ENCODE peak calls at places on chromosome 21, in seven cellular contexts. G, T, L, F, H, Y and Q are unnamed samples.

GRCh38 chr21:31216206-31216605 is 127.9 kb downstream of the TIAM1 start:
- DNase-seq in Y (no peak), L (no peak), T (no peak), F (no peak), H (no peak), G (no peak), Q (no peak)

GRCh38 chr21:42174173-42174572 is 44.8 kb upstream of the ABCG1 start:
- DNase-seq in F (no peak), H (no peak), G (no peak), Y (peak), T (no peak), L (no peak), Q (no peak)

GRCh38 chr21:31136891-31137290 is 98.6 kb upstream of the KRTAP19-8 start:
- DNase-seq in Y (no peak), T (no peak), L (no peak), F (no peak), G (no peak), H (no peak), Q (no peak)

GRCh38 chr21:28174006-28174405 is 818.7 kb downstream of the LTN1 start:
- DNase-seq in T (no peak), F (no peak), Y (no peak), H (no peak), G (no peak), L (no peak), Q (no peak)

GRCh38 chr21:42153046-42153685 is 65.8 kb upstream of the ABCG1 start:
- DNase-seq in Y (no peak), T (no peak), L (no peak), H (no peak), F (no peak), G (peak), Q (no peak)

GRCh38 chr21:29827236-29827635 is 112.6 kb downstream of the GRIK1 start:
- DNase-seq in F (no peak), T (no peak), L (no peak), Y (no peak), G (no peak), H (no peak), Q (no peak)

GRCh38 chr21:15079276-15079675 is 14.5 kb upstream of the NRIP1 start:
- DNase-seq in G (no peak), Y (no peak), H (no peak), L (no peak), T (no peak), F (no peak), Q (no peak)

GRCh38 chr21:41479686-41480085 is 28.3 kb downstream of the TMPRSS2 start:
- DNase-seq in F (no peak), L (no peak), H (no peak), Y (no peak), G (no peak), T (no peak), Q (no peak)

GRCh38 chr21:41242238-41242829 is 74.3 kb upstream of the FAM3B start:
- DNase-seq in F (no peak), Y (no peak), T (no peak), L (no peak), H (no peak), G (no peak), Q (no peak)

GRCh38 chr21:44626673-44627143 is at the start of gene KRTAP10-9:
- DNase-seq in T (no peak), H (no peak), L (no peak), G (peak), Y (no peak), F (no peak), Q (no peak)

GRCh38 chr21:17688912-17689874 is 76.5 kb upstream of the BTG3 start:
- DNase-seq in H (no peak), F (no peak), T (no peak), Y (peak), G (no peak), L (no peak), Q (peak)

GRCh38 chr21:41878831-41879189 is 334 bp downstream of the PRDM15 start:
- DNase-seq in G (no peak), Y (peak), T (peak), F (peak), L (peak), H (peak), Q (peak)

GRCh38 chr21:8990326-8991087 is 1530.9 kb upstream of the TPTE start:
- DNase-seq in Y (no peak), G (no peak), H (no peak), T (no peak), F (no peak), L (no peak), Q (peak)

GRCh38 chr21:41571938-41572510 is 64.1 kb upstream of the TMPRSS2 start:
- DNase-seq in H (no peak), G (no peak), T (no peak), F (no peak), L (no peak), Y (no peak), Q (no peak)

GRCh38 chr21:42160950-42161225 is 58.1 kb upstream of the ABCG1 start:
- DNase-seq in G (no peak), H (no peak), Y (no peak), T (no peak), L (no peak), F (no peak), Q (no peak)

GRCh38 chr21:15766952-15767603 is 37.3 kb downstream of the USP25 start:
- DNase-seq in L (no peak), Y (no peak), H (no peak), T (no peak), F (no peak), G (no peak), Q (no peak)

DNA sequence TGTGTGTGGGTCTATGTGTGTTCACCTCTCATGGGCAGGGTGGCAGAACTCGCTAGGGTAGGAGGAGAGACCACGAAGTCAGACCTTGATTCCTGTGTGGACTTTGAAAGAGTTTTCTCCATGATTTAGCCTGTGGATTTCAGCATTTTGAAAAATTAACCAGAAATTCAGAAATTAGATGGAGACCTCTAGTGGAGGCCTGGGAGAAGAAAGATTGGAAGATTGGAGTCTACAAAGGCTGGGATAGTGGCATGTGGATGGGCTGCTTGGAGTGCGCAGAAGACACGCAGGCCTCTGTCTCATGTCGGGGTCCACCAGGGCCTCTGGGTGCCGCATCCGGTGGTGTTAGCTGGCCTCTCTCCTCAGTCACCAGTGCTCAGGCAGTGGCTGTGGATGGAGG is 18.9 kb upstream of the IGSF5 start:
- DNase-seq in G (no peak), T (no peak), H (no peak), L (no peak), F (no peak), Y (no peak), Q (no peak)
- TF ChIP-seq CTCF in G (no peak), T (peak), H (no peak), L (no peak), F (no peak), Y (no peak), Q (no peak)

GRCh38 chr21:20882462-20883415 is 115.5 kb upstream of the NCAM2 start:
- DNase-seq in T (peak), H (no peak), L (no peak), F (peak), Y (peak), G (no peak), Q (peak)
- TF ChIP-seq CTCF in T (peak), H (peak), L (peak), F (peak), Y (no peak), G (no peak), Q (peak)

GRCh38 chr21:37224861-37225260 is 42.3 kb downstream of the VPS26C start:
- DNase-seq in L (no peak), H (no peak), F (no peak), T (no peak), Y (no peak), G (no peak), Q (no peak)

GRCh38 chr21:37223804-37224345 is 43.3 kb downstream of the VPS26C start:
- DNase-seq in G (no peak), H (no peak), L (no peak), F (no peak), T (no peak), Y (no peak), Q (no peak)

GRCh38 chr21:37219766-37220432 is 47.2 kb downstream of the VPS26C start:
- DNase-seq in L (no peak), F (no peak), T (no peak), H (no peak), G (no peak), Y (no peak), Q (no peak)

GRCh38 chr21:37220433-37220980 is 46.6 kb downstream of the VPS26C start:
- DNase-seq in H (no peak), L (no peak), Y (no peak), F (no peak), G (peak), T (no peak), Q (no peak)

DNA sequence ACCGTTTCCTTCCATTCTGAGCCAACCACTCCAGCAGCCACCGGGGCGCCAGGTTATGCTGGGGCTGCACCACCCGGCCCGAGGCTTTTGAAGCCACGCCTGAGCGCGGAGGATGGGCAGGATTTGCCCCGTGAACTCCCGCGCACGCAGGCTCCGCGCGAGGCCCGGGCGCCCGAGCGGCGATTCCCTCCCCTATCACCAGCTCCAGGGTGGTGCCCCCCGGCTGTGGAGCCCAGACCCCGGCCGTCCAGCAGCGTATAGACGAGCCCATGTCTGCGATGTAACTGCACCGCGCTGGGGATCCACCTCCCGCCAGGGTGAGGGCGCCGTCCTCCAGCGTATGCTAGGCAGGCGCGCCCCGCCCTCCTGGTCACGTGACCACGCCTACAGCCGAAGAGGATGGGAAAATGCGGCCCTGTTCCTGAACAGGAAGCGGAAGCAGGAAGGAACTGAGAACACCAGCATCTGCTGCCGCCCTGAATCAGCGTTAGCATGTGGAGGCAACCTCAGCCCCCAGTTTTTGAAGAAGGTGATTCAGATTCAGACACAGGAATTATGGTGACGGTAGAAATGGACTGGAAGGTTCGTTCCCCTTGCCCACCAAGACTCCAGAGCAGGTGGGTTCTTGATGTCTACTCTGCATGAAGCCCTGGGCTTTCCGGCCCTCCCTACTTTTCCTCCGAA is 46.0 kb downstream of the VPS26C start:
- DNase-seq in F (peak), G (peak), L (peak), Y (peak), T (peak), H (peak), Q (peak)
- TF ChIP-seq CTCF in F (no peak), G (no peak), L (peak), Y (no peak), T (no peak), H (peak), Q (no peak)

DNA sequence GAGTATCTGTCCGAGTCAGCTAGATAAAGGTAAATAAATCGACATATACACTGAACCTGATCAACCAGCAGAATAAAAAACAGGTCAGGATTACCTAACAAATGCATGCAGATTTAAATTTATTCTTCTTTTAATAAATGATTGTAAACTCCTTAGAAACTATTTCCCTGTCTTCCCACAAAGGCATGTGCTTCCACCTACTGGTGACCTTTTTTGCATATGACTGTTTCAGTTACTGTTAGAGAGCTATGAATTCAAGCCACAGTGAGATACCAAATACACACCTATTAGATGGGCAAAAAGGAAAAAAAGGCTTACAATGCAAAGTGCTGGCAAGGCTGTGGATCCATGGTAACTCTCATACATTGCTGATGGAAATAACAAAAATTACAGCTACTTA is 957.4 kb upstream of the NCAM2 start:
- DNase-seq in F (no peak), H (no peak), G (no peak), L (no peak), Y (no peak), T (no peak), Q (no peak)
- TF ChIP-seq CTCF in F (peak), H (peak), G (no peak), L (no peak), Y (no peak), T (peak), Q (no peak)

DNA sequence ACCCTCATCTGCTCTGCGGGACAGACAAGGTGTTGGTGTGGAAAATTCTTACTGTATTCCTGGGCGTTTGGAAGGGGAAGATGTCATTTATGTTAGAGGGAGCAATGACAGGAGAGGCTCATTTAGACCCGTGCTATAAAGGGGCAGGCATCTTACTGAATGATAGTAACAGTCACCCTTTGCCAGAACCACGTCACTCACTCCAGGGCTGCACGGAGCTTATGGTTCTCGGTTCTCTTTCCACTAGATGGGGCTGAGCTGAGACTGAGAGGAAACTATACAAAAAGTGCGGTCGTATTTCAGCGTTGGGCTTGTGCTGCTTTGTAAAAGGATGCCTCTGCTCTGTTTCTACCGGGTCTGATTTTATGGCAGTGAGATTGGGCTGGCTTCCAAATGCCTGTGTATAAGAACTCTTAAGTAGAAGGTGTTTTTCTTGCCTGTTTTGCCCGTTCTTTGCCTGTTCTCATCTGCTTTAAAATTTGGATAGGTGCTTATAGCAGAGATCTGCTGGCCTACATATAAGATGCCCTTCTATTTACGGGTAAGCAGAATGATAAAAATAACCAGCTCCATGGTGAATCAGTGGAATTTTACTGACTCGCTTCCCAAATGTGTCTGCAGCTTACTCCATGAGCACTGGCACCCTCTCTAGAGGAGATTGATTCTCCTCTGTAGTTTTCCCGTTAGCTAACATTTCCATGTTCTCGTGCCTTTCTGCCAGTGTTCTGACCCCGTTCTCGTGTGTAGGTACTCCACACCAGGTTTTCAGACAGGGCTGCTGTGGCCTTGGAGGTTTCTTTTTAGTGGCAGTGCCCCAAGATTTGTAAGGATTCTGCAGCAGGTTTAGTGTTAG is 55.9 kb downstream of the MRPS6 start:
- DNase-seq in F (peak), Y (peak), G (no peak), H (no peak), L (peak), T (no peak), Q (no peak)
- TF ChIP-seq CTCF in F (peak), Y (no peak), G (no peak), H (peak), L (peak), T (peak), Q (no peak)

DNA sequence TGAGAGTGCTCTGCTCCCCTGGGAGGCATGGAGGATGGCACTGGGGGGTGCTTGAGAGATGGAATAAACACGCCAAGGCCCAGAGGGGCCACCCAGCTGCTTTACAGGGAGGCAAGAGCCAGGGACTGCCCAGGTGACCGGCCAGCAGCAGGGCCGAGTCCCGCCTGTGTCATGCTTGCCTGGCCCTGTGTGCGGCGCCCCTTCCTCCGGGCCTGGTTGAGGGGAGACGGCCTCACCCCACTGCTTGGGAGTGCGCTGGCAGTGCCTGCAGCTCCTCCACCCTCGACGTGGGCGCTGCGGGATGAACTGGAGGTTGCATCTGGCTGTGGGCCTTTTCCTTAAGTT is 33.1 kb upstream of the COL6A2 start:
- DNase-seq in T (peak), F (no peak), H (no peak), Y (no peak), G (peak), L (no peak), Q (no peak)
- TF ChIP-seq CTCF in T (no peak), F (no peak), H (no peak), Y (no peak), G (no peak), L (no peak), Q (no peak)

DNA sequence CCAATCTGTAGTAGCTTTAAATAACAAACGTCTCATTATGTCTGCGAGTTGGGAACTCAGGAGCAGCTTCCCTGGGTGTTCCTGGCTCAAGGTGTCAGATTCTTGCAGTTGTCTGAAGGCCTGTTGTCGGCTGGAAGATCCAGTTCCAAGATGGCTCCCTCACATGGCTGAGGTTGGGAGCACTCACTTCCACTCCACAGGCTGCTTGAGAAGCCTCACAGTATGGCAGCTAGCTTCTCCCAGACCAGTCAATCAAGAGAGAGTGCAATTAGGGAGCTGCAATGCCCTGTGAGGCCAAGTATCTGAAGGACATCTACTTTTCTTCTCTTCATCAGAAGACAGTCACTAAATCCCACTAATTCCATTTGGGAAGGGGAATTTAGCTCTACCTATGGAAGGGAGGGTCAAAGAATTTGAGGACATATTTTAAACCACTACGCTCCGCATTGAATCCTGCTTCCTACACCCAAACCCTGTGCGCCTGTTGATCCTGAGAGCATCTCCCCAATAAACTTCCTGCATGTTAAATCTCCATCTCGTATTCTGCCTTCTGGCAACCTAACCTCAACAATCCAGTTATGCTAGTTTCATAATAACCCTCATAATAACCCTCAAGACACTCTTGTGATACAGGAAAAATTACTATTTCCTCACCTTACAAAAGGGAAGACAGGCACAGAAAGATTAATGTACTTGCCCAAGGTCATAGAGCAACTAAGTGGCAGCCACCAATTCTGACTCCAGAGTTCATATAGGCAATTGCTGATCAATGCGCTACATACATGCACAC is 3.6 kb upstream of the VPS26C start:
- DNase-seq in L (no peak), F (no peak), Y (no peak), T (no peak), G (no peak), H (no peak), Q (no peak)
- TF ChIP-seq CTCF in L (no peak), F (no peak), Y (no peak), T (no peak), G (no peak), H (no peak), Q (no peak)

GRCh38 chr21:46131721-46132651 is 23.4 kb downstream of the FTCD start:
- DNase-seq in Y (no peak), F (no peak), T (no peak), L (no peak), H (no peak), G (no peak), Q (no peak)

GRCh38 chr21:46138383-46138970 is 16.9 kb downstream of the FTCD start:
- DNase-seq in Y (no peak), H (no peak), G (no peak), L (no peak), T (no peak), F (no peak), Q (no peak)

GRCh38 chr21:46136739-46137349 is 18.5 kb downstream of the FTCD start:
- DNase-seq in F (no peak), T (no peak), H (no peak), Y (no peak), G (no peak), L (no peak), Q (no peak)

GRCh38 chr21:46137908-46138307 is 17.5 kb downstream of the FTCD start:
- DNase-seq in F (no peak), T (no peak), Y (no peak), L (no peak), H (no peak), G (no peak), Q (no peak)

DNA sequence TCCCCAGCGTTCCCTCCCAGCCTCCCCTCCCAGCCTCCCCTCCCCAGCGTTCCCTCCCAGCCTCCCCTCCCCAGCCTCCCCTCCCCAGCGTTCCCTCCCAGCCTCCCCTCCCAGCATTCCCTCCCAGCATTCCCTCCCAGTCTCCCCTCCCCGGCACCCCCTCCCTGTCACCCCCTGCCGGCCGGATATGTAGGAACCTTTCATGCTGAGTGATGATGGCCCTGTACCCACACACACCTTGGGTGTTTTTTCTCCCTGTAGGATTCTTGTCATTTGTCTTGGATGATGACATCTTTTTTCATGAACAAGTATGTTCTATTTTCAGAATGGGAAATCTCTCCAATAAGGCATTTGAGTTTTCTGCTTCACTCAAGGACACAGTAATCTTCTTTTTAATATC is 19.6 kb downstream of the FTCD start:
- DNase-seq in G (no peak), F (no peak), Y (no peak), T (no peak), L (no peak), H (no peak), Q (no peak)
- TF ChIP-seq CTCF in G (no peak), F (no peak), Y (no peak), T (no peak), L (no peak), H (no peak), Q (no peak)